ENCODE peak calls at places on chromosomes 1 and 21, in ten cellular contexts. One of them, this sample, is unnamed.

GRCh38 chr1:166485620-166486019 is 318.8 kb upstream of the FAM78B start:
- DNase-seq in A172: peak
- DNase-seq in AG04450: no peak
- DNase-seq in NCI-H345: no peak
- DNase-seq in GM12864: no peak
- DNase-seq in AG08396: no peak
- DNase-seq in stimulated activated CD8-positive, alpha-beta memory T cell treated with anti-CD3 and anti-CD28 coated beads, Interleukin-4, amount 100 ng/mL, for 1 hour: no peak
- DNase-seq in lower leg skin: no peak
- DNase-seq in GM13977: no peak
- DNase-seq in fibroblast of mammary gland: no peak
- DNase-seq in this sample: no peak

GRCh38 chr1:102120910-102121309 is 124.2 kb upstream of the OLFM3 start:
- DNase-seq in AG08396: no peak
- DNase-seq in fibroblast of mammary gland: no peak
- DNase-seq in GM12864: no peak
- DNase-seq in GM13977: no peak
- DNase-seq in NCI-H345: peak
- DNase-seq in stimulated activated CD8-positive, alpha-beta memory T cell treated with anti-CD3 and anti-CD28 coated beads, Interleukin-4, amount 100 ng/mL, for 1 hour: no peak
- DNase-seq in A172: no peak
- DNase-seq in AG04450: no peak
- DNase-seq in lower leg skin: no peak
- DNase-seq in this sample: no peak

GRCh38 chr1:55869050-55869449 is 653.9 kb upstream of the USP24 start:
- DNase-seq in A172: no peak
- DNase-seq in stimulated activated CD8-positive, alpha-beta memory T cell treated with anti-CD3 and anti-CD28 coated beads, Interleukin-4, amount 100 ng/mL, for 1 hour: no peak
- DNase-seq in fibroblast of mammary gland: no peak
- DNase-seq in GM13977: no peak
- DNase-seq in AG08396: peak
- DNase-seq in AG04450: no peak
- DNase-seq in GM12864: no peak
- DNase-seq in lower leg skin: no peak
- DNase-seq in NCI-H345: peak
- DNase-seq in this sample: no peak

GRCh38 chr1:208668991-208669390 is 424.8 kb upstream of the PLXNA2 start:
- DNase-seq in AG04450: no peak
- DNase-seq in lower leg skin: no peak
- DNase-seq in A172: peak
- DNase-seq in NCI-H345: no peak
- DNase-seq in AG08396: peak
- DNase-seq in fibroblast of mammary gland: no peak
- DNase-seq in GM13977: no peak
- DNase-seq in GM12864: no peak
- DNase-seq in stimulated activated CD8-positive, alpha-beta memory T cell treated with anti-CD3 and anti-CD28 coated beads, Interleukin-4, amount 100 ng/mL, for 1 hour: no peak
- DNase-seq in this sample: no peak

GRCh38 chr1:41936107-41936506 is 17.4 kb upstream of the HIVEP3 start:
- DNase-seq in NCI-H345: peak
- DNase-seq in stimulated activated CD8-positive, alpha-beta memory T cell treated with anti-CD3 and anti-CD28 coated beads, Interleukin-4, amount 100 ng/mL, for 1 hour: no peak
- DNase-seq in AG08396: no peak
- DNase-seq in fibroblast of mammary gland: peak
- DNase-seq in AG04450: no peak
- DNase-seq in GM13977: no peak
- DNase-seq in lower leg skin: no peak
- DNase-seq in A172: peak
- DNase-seq in GM12864: no peak
- DNase-seq in this sample: no peak

GRCh38 chr21:46182548-46183336 is 1.5 kb downstream of the SPATC1L start:
- DNase-seq in fibroblast of mammary gland: no peak
- DNase-seq in GM13977: no peak
- DNase-seq in AG04450: no peak
- DNase-seq in GM12864: no peak
- DNase-seq in A172: no peak
- DNase-seq in lower leg skin: peak
- DNase-seq in stimulated activated CD8-positive, alpha-beta memory T cell treated with anti-CD3 and anti-CD28 coated beads, Interleukin-4, amount 100 ng/mL, for 1 hour: no peak
- DNase-seq in AG08396: peak
- DNase-seq in NCI-H345: no peak
- DNase-seq in this sample: no peak

GRCh38 chr1:9289090-9289534 is 3.6 kb upstream of the SPSB1 start:
- DNase-seq in AG08396: no peak
- DNase-seq in GM12864: no peak
- DNase-seq in A172: no peak
- DNase-seq in GM13977: peak
- DNase-seq in NCI-H345: peak
- DNase-seq in lower leg skin: peak
- DNase-seq in AG04450: no peak
- DNase-seq in fibroblast of mammary gland: peak
- DNase-seq in stimulated activated CD8-positive, alpha-beta memory T cell treated with anti-CD3 and anti-CD28 coated beads, Interleukin-4, amount 100 ng/mL, for 1 hour: peak
- DNase-seq in this sample: peak

GRCh38 chr1:24142546-24143431 is at the start of gene IL22RA1:
- DNase-seq in AG04450: no peak
- DNase-seq in GM13977: no peak
- DNase-seq in stimulated activated CD8-positive, alpha-beta memory T cell treated with anti-CD3 and anti-CD28 coated beads, Interleukin-4, amount 100 ng/mL, for 1 hour: no peak
- DNase-seq in lower leg skin: peak
- DNase-seq in fibroblast of mammary gland: no peak
- DNase-seq in GM12864: no peak
- DNase-seq in AG08396: peak
- DNase-seq in A172: peak
- DNase-seq in NCI-H345: no peak
- DNase-seq in this sample: no peak

GRCh38 chr21:39016740-39017315 is 166.4 kb downstream of the PSMG1 start:
- DNase-seq in GM12864: peak
- DNase-seq in lower leg skin: no peak
- DNase-seq in AG04450: no peak
- DNase-seq in AG08396: no peak
- DNase-seq in A172: no peak
- DNase-seq in fibroblast of mammary gland: peak
- DNase-seq in GM13977: peak
- DNase-seq in stimulated activated CD8-positive, alpha-beta memory T cell treated with anti-CD3 and anti-CD28 coated beads, Interleukin-4, amount 100 ng/mL, for 1 hour: no peak
- DNase-seq in NCI-H345: no peak
- DNase-seq in this sample: peak

GRCh38 chr1:97999320-97999719 is 78.5 kb upstream of the DPYD start:
- DNase-seq in GM12864: no peak
- DNase-seq in stimulated activated CD8-positive, alpha-beta memory T cell treated with anti-CD3 and anti-CD28 coated beads, Interleukin-4, amount 100 ng/mL, for 1 hour: no peak
- DNase-seq in GM13977: no peak
- DNase-seq in NCI-H345: no peak
- DNase-seq in AG04450: peak
- DNase-seq in lower leg skin: no peak
- DNase-seq in AG08396: peak
- DNase-seq in A172: peak
- DNase-seq in fibroblast of mammary gland: peak
- DNase-seq in this sample: no peak

GRCh38 chr1:155834296-155834926 is 22.6 kb downstream of the GON4L start:
- DNase-seq in lower leg skin: no peak
- DNase-seq in AG08396: peak
- DNase-seq in NCI-H345: no peak
- DNase-seq in GM12864: no peak
- DNase-seq in AG04450: no peak
- DNase-seq in A172: peak
- DNase-seq in fibroblast of mammary gland: peak
- DNase-seq in GM13977: peak
- DNase-seq in stimulated activated CD8-positive, alpha-beta memory T cell treated with anti-CD3 and anti-CD28 coated beads, Interleukin-4, amount 100 ng/mL, for 1 hour: no peak
- DNase-seq in this sample: no peak

This sample was measured in GM12878.